ENCODE peak calls at places on chromosome X, in seven cellular contexts. P is ovary, U is esophagus muscularis mucosa, R is fibroblast of lung, X is heart left ventricle, Y is heart right ventricle, D is thyroid gland. Z is an unnamed sample.

GRCh38 chrX:74906427-74906826 is 18.8 kb downstream of the NEXMIF start:
- DNase-seq in P (no peak), U (no peak), R (no peak), X (no peak), Y (no peak), D (no peak), Z (no peak)

GRCh38 chrX:10208281-10208856 is 51.6 kb downstream of the CLCN4 start:
- DNase-seq in P (no peak), U (no peak), R (no peak), X (no peak), Y (no peak), D (no peak), Z (no peak)

GRCh38 chrX:88863726-88864125 is 116.7 kb downstream of the CPXCR1 start:
- DNase-seq in P (no peak), U (no peak), R (no peak), X (no peak), Y (no peak), D (no peak), Z (no peak)

GRCh38 chrX:31743004-31743403 is 671.2 kb upstream of the FTHL17 start:
- DNase-seq in P (no peak), U (no peak), R (no peak), X (no peak), Y (no peak), D (no peak), Z (no peak)

GRCh38 chrX:34521563-34521962 is 135.5 kb downstream of the TMEM47 start:
- DNase-seq in P (no peak), U (no peak), R (no peak), X (no peak), Y (no peak), D (no peak), Z (no peak)

GRCh38 chrX:103716967-103717366 is 6.3 kb downstream of the TMEM31 start:
- DNase-seq in P (no peak), U (no peak), R (peak; percentile 89), X (no peak), Y (no peak), D (no peak), Z (no peak)

GRCh38 chrX:8743126-8743732 is 11.3 kb upstream of the ANOS1 start:
- DNase-seq in P (peak; percentile 31), U (no peak), R (no peak), X (no peak), Y (peak; percentile 17), D (peak; percentile 45), Z (peak; percentile 82)

GRCh38 chrX:68684291-68684918 is 36.9 kb downstream of the STARD8 start:
- DNase-seq in P (peak; percentile 21), U (no peak), R (no peak), X (peak; percentile 78), Y (peak; percentile 73), D (no peak), Z (peak; percentile 82)

GRCh38 chrX:13762015-13762414 is 27.5 kb downstream of the OFD1 start:
- DNase-seq in P (no peak), U (no peak), R (no peak), X (no peak), Y (no peak), D (no peak), Z (no peak)

GRCh38 chrX:105822138-105823091 is at the start of gene NRK:
- DNase-seq in P (peak; percentile 72), U (no peak), R (peak; percentile 35), X (peak; percentile 15), Y (peak; percentile 9), D (peak; percentile 32), Z (peak; percentile 60)

GRCh38 chrX:43315622-43316021 is 340.5 kb upstream of the MAOA start:
- DNase-seq in P (no peak), U (no peak), R (no peak), X (no peak), Y (no peak), D (no peak), Z (no peak)

GRCh38 chrX:150849486-150849885 is 49.0 kb downstream of the CD99L2 start:
- DNase-seq in P (no peak), U (no peak), R (no peak), X (no peak), Y (no peak), D (no peak), Z (no peak)

GRCh38 chrX:53356186-53356585 is 66.3 kb downstream of the SMC1A start:
- DNase-seq in P (no peak), U (no peak), R (no peak), X (no peak), Y (no peak), D (no peak), Z (no peak)

GRCh38 chrX:16828126-16828908 is 41.8 kb downstream of the RBBP7 start:
- DNase-seq in P (no peak), U (no peak), R (peak; percentile 93), X (peak; percentile 11), Y (peak; percentile 32), D (peak; percentile 19), Z (no peak)

GRCh38 chrX:44223150-44223549 is 120.3 kb downstream of the EFHC2 start:
- DNase-seq in P (peak; percentile 40), U (no peak), R (peak; percentile 77), X (no peak), Y (no peak), D (peak; percentile 1), Z (no peak)

GRCh38 chrX:25004485-25005032 is 11.2 kb downstream of the ARX start:
- DNase-seq in P (peak; percentile 61), U (no peak), R (no peak), X (no peak), Y (no peak), D (no peak), Z (no peak)

GRCh38 chrX:2550288-2551020 is 49.7 kb upstream of the DHRSX start:
- DNase-seq in P (no peak), U (no peak), R (no peak), X (no peak), Y (no peak), D (peak; percentile 9), Z (no peak)

GRCh38 chrX:128458888-128459287 is 406.7 kb upstream of the ACTRT1 start:
- DNase-seq in P (no peak), U (no peak), R (peak; percentile 66), X (no peak), Y (no peak), D (no peak), Z (no peak)

GRCh38 chrX:50403903-50404302 is 66.7 kb downstream of the DGKK start:
- DNase-seq in P (no peak), U (no peak), R (no peak), X (no peak), Y (no peak), D (no peak), Z (no peak)

DNA sequence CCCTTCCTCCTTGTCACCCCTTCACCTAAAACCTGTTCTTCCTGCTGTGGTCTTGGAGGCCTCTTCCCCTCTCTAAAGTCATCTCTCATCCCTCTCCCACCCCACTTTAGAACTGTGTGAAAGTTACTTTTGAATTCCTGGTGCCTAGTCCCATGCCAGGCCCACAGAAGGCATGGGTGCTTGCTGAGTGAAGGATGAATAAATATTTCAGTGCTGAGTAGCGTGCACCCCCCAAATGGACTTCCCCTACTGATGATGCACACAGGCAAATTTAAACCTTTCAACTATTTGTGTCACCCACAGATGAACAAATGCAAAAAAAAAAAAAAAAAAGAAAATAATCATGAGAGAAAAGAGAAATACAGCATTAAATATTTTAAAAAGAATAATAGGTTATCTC is 19.8 kb downstream of the PSMD10 start:
- DNase-seq in P (no peak), U (no peak), R (peak; percentile 10), X (no peak), Y (no peak), D (no peak), Z (no peak)
- H3K27me3 ChIP-seq in P (no peaks in the 10 kb centered on the region), U (peaks cover 14% of the 10 kb centered on the region), R (no peaks in the 10 kb centered on the region), X (no peaks in the 10 kb centered on the region), Y (no peaks in the 10 kb centered on the region), D (no peaks in the 10 kb centered on the region), Z (no peaks in the 10 kb centered on the region)

GRCh38 chrX:120020305-120020704 is 57.2 kb downstream of the RHOXF2B start:
- DNase-seq in P (no peak), U (no peak), R (no peak), X (no peak), Y (no peak), D (no peak), Z (no peak)

GRCh38 chrX:120014354-120015129 is 62.9 kb downstream of the RHOXF2B start:
- DNase-seq in P (no peak), U (no peak), R (no peak), X (no peak), Y (no peak), D (peak; percentile 2), Z (no peak)

GRCh38 chrX:120016068-120016441 is 61.4 kb downstream of the RHOXF2B start:
- DNase-seq in P (no peak), U (no peak), R (no peak), X (no peak), Y (no peak), D (no peak), Z (no peak)

GRCh38 chrX:120015145-120016067 is 62.1 kb downstream of the RHOXF2B start:
- DNase-seq in P (no peak), U (no peak), R (no peak), X (no peak), Y (no peak), D (peak; percentile 34), Z (no peak)
- H3K27me3 ChIP-seq in P (no peaks in the 10 kb centered on the region), U (peaks cover 12% of the 10 kb centered on the region), R (peaks cover 3% of the 10 kb centered on the region), X (peaks cover 44% of the 10 kb centered on the region), Y (peaks cover 33% of the 10 kb centered on the region), D (no peaks in the 10 kb centered on the region), Z (no peaks in the 10 kb centered on the region)

DNA sequence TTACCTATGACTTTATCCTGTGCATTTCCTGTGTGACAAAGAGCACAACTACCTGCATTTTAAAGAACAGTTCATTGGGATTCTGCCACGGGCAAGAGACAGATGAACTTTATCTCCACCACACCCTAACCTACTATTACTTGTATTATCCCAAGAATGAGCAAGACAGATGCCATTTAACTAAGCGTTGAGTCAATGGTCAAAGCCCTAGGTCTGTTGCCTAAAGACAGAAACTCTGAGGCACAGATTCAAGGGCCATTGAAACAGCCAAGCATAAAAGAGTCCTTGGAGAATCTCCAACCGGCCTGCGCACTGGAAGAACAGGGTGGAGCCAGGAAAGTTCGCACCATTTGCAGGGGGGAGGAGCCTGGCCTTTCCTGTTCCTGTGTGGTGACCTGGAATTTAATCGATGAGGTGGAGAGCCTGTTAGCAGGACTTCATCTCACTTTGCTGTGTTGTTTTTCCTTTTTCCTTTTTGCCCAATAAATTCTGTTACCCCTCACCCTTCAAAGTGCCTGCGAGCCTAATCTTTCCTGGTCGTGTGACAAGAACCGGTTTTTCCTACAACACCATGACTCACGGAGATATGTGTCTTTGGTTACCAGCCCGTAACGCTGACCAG is 146.4 kb upstream of the DIAPH2 start:
- DNase-seq in P (no peak), U (no peak), R (no peak), X (no peak), Y (no peak), D (no peak), Z (no peak)
- H3K27me3 ChIP-seq in P (no peaks in the 10 kb centered on the region), U (no peaks in the 10 kb centered on the region), R (no peaks in the 10 kb centered on the region), X (no peaks in the 10 kb centered on the region), Y (no peaks in the 10 kb centered on the region), D (no peaks in the 10 kb centered on the region), Z (no peaks in the 10 kb centered on the region)

DNA sequence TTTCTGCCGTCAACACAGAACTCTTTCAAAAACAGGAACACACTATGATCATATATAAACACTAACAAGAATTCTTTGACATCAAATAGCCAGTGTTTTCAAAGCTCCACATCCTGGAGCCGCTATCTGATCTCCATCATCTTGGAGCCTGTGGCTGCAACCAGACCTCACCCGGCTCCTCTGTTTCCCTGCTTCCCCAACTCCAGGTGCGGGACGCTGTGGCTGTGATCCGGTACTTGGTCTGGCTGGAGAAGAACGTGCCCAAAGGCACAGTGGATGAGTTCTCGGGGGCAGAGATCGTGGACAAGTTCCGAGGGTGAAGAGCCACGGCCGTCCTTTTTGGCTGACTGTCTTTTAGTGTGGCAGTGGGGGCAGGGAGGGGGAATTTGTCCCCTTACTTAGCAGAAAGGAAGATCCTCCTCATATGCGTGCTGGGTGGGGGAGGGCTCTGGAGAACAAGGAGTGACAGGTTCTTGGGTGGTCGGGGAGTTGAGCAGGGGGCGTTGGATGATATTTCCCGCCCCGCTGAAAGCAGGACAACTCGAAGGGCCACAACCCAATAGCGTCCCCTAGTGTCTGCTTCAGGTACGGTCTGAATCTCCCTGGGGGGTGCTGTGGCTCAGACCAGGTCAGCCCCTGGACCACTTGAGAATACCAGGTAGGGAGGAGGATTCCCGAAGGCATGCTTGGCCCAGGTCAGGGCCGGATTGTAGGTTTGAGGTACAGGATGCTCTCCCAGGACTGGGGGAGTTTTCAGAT is 15.7 kb downstream of the XPNPEP2 start:
- DNase-seq in P (no peak), U (no peak), R (no peak), X (no peak), Y (no peak), D (no peak), Z (no peak)
- H3K27me3 ChIP-seq in P (no peaks in the 10 kb centered on the region), U (no peaks in the 10 kb centered on the region), R (no peaks in the 10 kb centered on the region), X (no peaks in the 10 kb centered on the region), Y (no peaks in the 10 kb centered on the region), D (no peaks in the 10 kb centered on the region), Z (no peaks in the 10 kb centered on the region)

Z was measured in aorta.